ENCODE peak calls at places on chromosomes 7 and 10, in nine cellular contexts. One of them, this sample, is unnamed.
A peak's percentile ranks its signal among the peaks of the same experiment; 100 is the strongest.

GRCh38 chr10:75208177-75208576 is 2.4 kb upstream of the VDAC2 start:
- DNase-seq in ovary: no peak
- DNase-seq in uterus: no peak
- DNase-seq in esophagus muscularis mucosa: no peak
- DNase-seq in transverse colon: no peak
- DNase-seq in IMR-90: peak; percentile 90
- DNase-seq in body of pancreas: no peak
- DNase-seq in prostate gland: peak; percentile 61
- DNase-seq in A549: no peak
- DNase-seq in this sample: no peak

GRCh38 chr10:22765660-22766547 is 51.5 kb upstream of the PIP4K2A start:
- DNase-seq in ovary: no peak
- DNase-seq in uterus: no peak
- DNase-seq in esophagus muscularis mucosa: no peak
- DNase-seq in transverse colon: no peak
- DNase-seq in IMR-90: no peak
- DNase-seq in body of pancreas: no peak
- DNase-seq in prostate gland: no peak
- DNase-seq in A549: no peak
- DNase-seq in this sample: no peak

GRCh38 chr10:2380218-2380617 is 642.9 kb upstream of the ADARB2 start:
- DNase-seq in ovary: no peak
- DNase-seq in uterus: no peak
- DNase-seq in esophagus muscularis mucosa: no peak
- DNase-seq in transverse colon: no peak
- DNase-seq in IMR-90: no peak
- DNase-seq in body of pancreas: no peak
- DNase-seq in prostate gland: no peak
- DNase-seq in A549: no peak
- DNase-seq in this sample: no peak

GRCh38 chr10:47339759-47340612 is 8.2 kb upstream of the RBP3 start:
- DNase-seq in ovary: no peak
- DNase-seq in uterus: no peak
- DNase-seq in esophagus muscularis mucosa: no peak
- DNase-seq in transverse colon: no peak
- DNase-seq in IMR-90: no peak
- DNase-seq in body of pancreas: no peak
- DNase-seq in prostate gland: no peak
- DNase-seq in A549: no peak
- DNase-seq in this sample: no peak

GRCh38 chr10:77455538-77455937 is 182.1 kb downstream of the KCNMA1 start:
- DNase-seq in ovary: no peak
- DNase-seq in uterus: no peak
- DNase-seq in esophagus muscularis mucosa: no peak
- DNase-seq in transverse colon: no peak
- DNase-seq in IMR-90: peak; percentile 43
- DNase-seq in body of pancreas: peak; percentile 38
- DNase-seq in prostate gland: no peak
- DNase-seq in A549: peak; percentile 25
- DNase-seq in this sample: no peak

GRCh38 chr7:13687500-13687899 is 302.0 kb downstream of the ETV1 start:
- DNase-seq in ovary: no peak
- DNase-seq in uterus: no peak
- DNase-seq in esophagus muscularis mucosa: no peak
- DNase-seq in transverse colon: no peak
- DNase-seq in IMR-90: no peak
- DNase-seq in body of pancreas: no peak
- DNase-seq in prostate gland: no peak
- DNase-seq in A549: no peak
- DNase-seq in this sample: no peak

GRCh38 chr10:4242561-4243035 is 457.6 kb upstream of the KLF6 start:
- DNase-seq in ovary: no peak
- DNase-seq in uterus: peak; percentile 40
- DNase-seq in esophagus muscularis mucosa: no peak
- DNase-seq in transverse colon: no peak
- DNase-seq in IMR-90: peak; percentile 92
- DNase-seq in body of pancreas: no peak
- DNase-seq in prostate gland: no peak
- DNase-seq in A549: no peak
- DNase-seq in this sample: peak; percentile 50

GRCh38 chr7:123865517-123866117 is 20.6 kb downstream of the HYAL4 start:
- DNase-seq in ovary: no peak
- DNase-seq in uterus: peak; percentile 57
- DNase-seq in esophagus muscularis mucosa: no peak
- DNase-seq in transverse colon: peak; percentile 53
- DNase-seq in IMR-90: peak; percentile 67
- DNase-seq in body of pancreas: peak; percentile 69
- DNase-seq in prostate gland: peak; percentile 54
- DNase-seq in A549: peak; percentile 11
- DNase-seq in this sample: peak; percentile 77

GRCh38 chr10:21904930-21905329 is 98.6 kb downstream of the DNAJC1 start:
- DNase-seq in ovary: no peak
- DNase-seq in uterus: no peak
- DNase-seq in esophagus muscularis mucosa: no peak
- DNase-seq in transverse colon: no peak
- DNase-seq in IMR-90: no peak
- DNase-seq in body of pancreas: no peak
- DNase-seq in prostate gland: no peak
- DNase-seq in A549: no peak
- DNase-seq in this sample: no peak

GRCh38 chr7:101893326-101894085 is 76.1 kb downstream of the CUX1 start:
- DNase-seq in ovary: no peak
- DNase-seq in uterus: no peak
- DNase-seq in esophagus muscularis mucosa: no peak
- DNase-seq in transverse colon: no peak
- DNase-seq in IMR-90: no peak
- DNase-seq in body of pancreas: no peak
- DNase-seq in prostate gland: no peak
- DNase-seq in A549: no peak
- DNase-seq in this sample: no peak

GRCh38 chr10:103199498-103199897 is 6.4 kb upstream of the NT5C2 start:
- DNase-seq in ovary: no peak
- DNase-seq in uterus: no peak
- DNase-seq in esophagus muscularis mucosa: no peak
- DNase-seq in transverse colon: no peak
- DNase-seq in IMR-90: no peak
- DNase-seq in body of pancreas: no peak
- DNase-seq in prostate gland: no peak
- DNase-seq in A549: no peak
- DNase-seq in this sample: no peak

GRCh38 chr10:103193820-103194529 is 903 bp upstream of the NT5C2 start:
- DNase-seq in ovary: no peak
- DNase-seq in uterus: no peak
- DNase-seq in esophagus muscularis mucosa: no peak
- DNase-seq in transverse colon: no peak
- DNase-seq in IMR-90: peak; percentile 8
- DNase-seq in body of pancreas: peak; percentile 35
- DNase-seq in prostate gland: peak; percentile 47
- DNase-seq in A549: no peak
- DNase-seq in this sample: no peak

GRCh38 chr10:103197891-103198290 is 4.8 kb upstream of the NT5C2 start:
- DNase-seq in ovary: no peak
- DNase-seq in uterus: no peak
- DNase-seq in esophagus muscularis mucosa: no peak
- DNase-seq in transverse colon: no peak
- DNase-seq in IMR-90: no peak
- DNase-seq in body of pancreas: no peak
- DNase-seq in prostate gland: no peak
- DNase-seq in A549: no peak
- DNase-seq in this sample: no peak

GRCh38 chr10:103198648-103199047 is 5.6 kb upstream of the NT5C2 start:
- DNase-seq in ovary: no peak
- DNase-seq in uterus: no peak
- DNase-seq in esophagus muscularis mucosa: no peak
- DNase-seq in transverse colon: no peak
- DNase-seq in IMR-90: no peak
- DNase-seq in body of pancreas: no peak
- DNase-seq in prostate gland: no peak
- DNase-seq in A549: no peak
- DNase-seq in this sample: no peak

GRCh38 chr10:103197177-103197576 is 4.1 kb upstream of the NT5C2 start:
- DNase-seq in ovary: no peak
- DNase-seq in uterus: peak; percentile 29
- DNase-seq in esophagus muscularis mucosa: no peak
- DNase-seq in transverse colon: no peak
- DNase-seq in IMR-90: peak; percentile 75
- DNase-seq in body of pancreas: peak; percentile 67
- DNase-seq in prostate gland: no peak
- DNase-seq in A549: peak; percentile 73
- DNase-seq in this sample: peak; percentile 76
- TF ChIP-seq POLR2A in ovary: no peak
- TF ChIP-seq POLR2A in uterus: no peak
- TF ChIP-seq POLR2A in esophagus muscularis mucosa: no peak
- TF ChIP-seq POLR2A in transverse colon: no peak
- TF ChIP-seq POLR2A in IMR-90: no peak
- TF ChIP-seq POLR2A in body of pancreas: peak; percentile 30
- TF ChIP-seq POLR2A in prostate gland: no peak
- TF ChIP-seq POLR2A in A549: no peak
- TF ChIP-seq POLR2A in this sample: no peak

DNA sequence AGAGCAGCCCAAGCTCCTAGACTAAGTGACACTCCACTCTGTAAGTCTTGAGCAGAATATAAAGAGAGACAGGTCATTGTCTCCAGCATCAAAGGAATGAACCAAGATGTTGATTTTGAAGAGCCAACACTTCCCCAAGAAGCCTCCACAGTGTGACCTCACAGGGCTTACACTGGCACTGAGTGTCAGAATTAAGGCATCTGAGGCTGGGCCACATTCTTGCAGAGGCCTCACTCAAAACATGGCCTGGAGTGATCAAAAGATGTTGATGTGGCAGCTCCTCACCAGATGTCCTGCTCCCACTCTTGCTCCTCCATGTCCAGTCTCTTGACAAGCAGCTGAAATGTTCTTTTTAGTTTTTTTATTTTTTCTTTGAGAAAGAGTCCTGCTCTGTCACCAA is 161.6 kb downstream of the TPST1 start:
- DNase-seq in ovary: no peak
- DNase-seq in uterus: no peak
- DNase-seq in esophagus muscularis mucosa: no peak
- DNase-seq in transverse colon: no peak
- DNase-seq in IMR-90: no peak
- DNase-seq in body of pancreas: no peak
- DNase-seq in prostate gland: no peak
- DNase-seq in A549: no peak
- DNase-seq in this sample: no peak
- H3K4me3 ChIP-seq in ovary: no peak overlapping the region
- H3K4me3 ChIP-seq in uterus: no peak overlapping the region
- H3K4me3 ChIP-seq in esophagus muscularis mucosa: no peak overlapping the region
- H3K4me3 ChIP-seq in transverse colon: no peak overlapping the region
- H3K4me3 ChIP-seq in IMR-90: no peak overlapping the region
- H3K4me3 ChIP-seq in body of pancreas: no peak overlapping the region
- H3K4me3 ChIP-seq in prostate gland: no peak overlapping the region
- H3K4me3 ChIP-seq in A549: no peak overlapping the region
- H3K4me3 ChIP-seq in this sample: no peak overlapping the region

GRCh38 chr7:137949416-137950262 is 52.2 kb downstream of the CREB3L2 start:
- DNase-seq in ovary: no peak
- DNase-seq in uterus: no peak
- DNase-seq in esophagus muscularis mucosa: no peak
- DNase-seq in transverse colon: no peak
- DNase-seq in IMR-90: no peak
- DNase-seq in body of pancreas: no peak
- DNase-seq in prostate gland: no peak
- DNase-seq in A549: no peak
- DNase-seq in this sample: no peak

GRCh38 chr7:137948845-137949330 is 53.0 kb downstream of the CREB3L2 start:
- DNase-seq in ovary: no peak
- DNase-seq in uterus: no peak
- DNase-seq in esophagus muscularis mucosa: no peak
- DNase-seq in transverse colon: no peak
- DNase-seq in IMR-90: no peak
- DNase-seq in body of pancreas: no peak
- DNase-seq in prostate gland: no peak
- DNase-seq in A549: no peak
- DNase-seq in this sample: no peak

GRCh38 chr7:137950967-137951366 is 50.9 kb downstream of the CREB3L2 start:
- DNase-seq in ovary: no peak
- DNase-seq in uterus: no peak
- DNase-seq in esophagus muscularis mucosa: no peak
- DNase-seq in transverse colon: no peak
- DNase-seq in IMR-90: no peak
- DNase-seq in body of pancreas: no peak
- DNase-seq in prostate gland: no peak
- DNase-seq in A549: no peak
- DNase-seq in this sample: no peak

GRCh38 chr7:137951700-137952099 is 50.2 kb downstream of the CREB3L2 start:
- DNase-seq in ovary: no peak
- DNase-seq in uterus: no peak
- DNase-seq in esophagus muscularis mucosa: no peak
- DNase-seq in transverse colon: no peak
- DNase-seq in IMR-90: no peak
- DNase-seq in body of pancreas: no peak
- DNase-seq in prostate gland: no peak
- DNase-seq in A549: no peak
- DNase-seq in this sample: no peak

GRCh38 chr7:137950263-137950621 is 51.6 kb downstream of the CREB3L2 start:
- DNase-seq in ovary: no peak
- DNase-seq in uterus: no peak
- DNase-seq in esophagus muscularis mucosa: no peak
- DNase-seq in transverse colon: no peak
- DNase-seq in IMR-90: no peak
- DNase-seq in body of pancreas: no peak
- DNase-seq in prostate gland: no peak
- DNase-seq in A549: no peak
- DNase-seq in this sample: no peak
- H3K4me1 ChIP-seq in ovary: peaks cover 20% of the 10 kb centered on the region
- H3K4me1 ChIP-seq in uterus: peaks cover 21% of the 10 kb centered on the region
- H3K4me1 ChIP-seq in esophagus muscularis mucosa: peaks cover 44% of the 10 kb centered on the region
- H3K4me1 ChIP-seq in transverse colon: peaks cover 37% of the 10 kb centered on the region
- H3K4me1 ChIP-seq in IMR-90: peaks cover 22% of the 10 kb centered on the region
- H3K4me1 ChIP-seq in body of pancreas: peaks cover 85% of the 10 kb centered on the region
- H3K4me1 ChIP-seq in prostate gland: peaks cover 38% of the 10 kb centered on the region
- H3K4me1 ChIP-seq in A549: peaks cover 60% of the 10 kb centered on the region
- H3K4me1 ChIP-seq in this sample: peaks cover 15% of the 10 kb centered on the region

DNA sequence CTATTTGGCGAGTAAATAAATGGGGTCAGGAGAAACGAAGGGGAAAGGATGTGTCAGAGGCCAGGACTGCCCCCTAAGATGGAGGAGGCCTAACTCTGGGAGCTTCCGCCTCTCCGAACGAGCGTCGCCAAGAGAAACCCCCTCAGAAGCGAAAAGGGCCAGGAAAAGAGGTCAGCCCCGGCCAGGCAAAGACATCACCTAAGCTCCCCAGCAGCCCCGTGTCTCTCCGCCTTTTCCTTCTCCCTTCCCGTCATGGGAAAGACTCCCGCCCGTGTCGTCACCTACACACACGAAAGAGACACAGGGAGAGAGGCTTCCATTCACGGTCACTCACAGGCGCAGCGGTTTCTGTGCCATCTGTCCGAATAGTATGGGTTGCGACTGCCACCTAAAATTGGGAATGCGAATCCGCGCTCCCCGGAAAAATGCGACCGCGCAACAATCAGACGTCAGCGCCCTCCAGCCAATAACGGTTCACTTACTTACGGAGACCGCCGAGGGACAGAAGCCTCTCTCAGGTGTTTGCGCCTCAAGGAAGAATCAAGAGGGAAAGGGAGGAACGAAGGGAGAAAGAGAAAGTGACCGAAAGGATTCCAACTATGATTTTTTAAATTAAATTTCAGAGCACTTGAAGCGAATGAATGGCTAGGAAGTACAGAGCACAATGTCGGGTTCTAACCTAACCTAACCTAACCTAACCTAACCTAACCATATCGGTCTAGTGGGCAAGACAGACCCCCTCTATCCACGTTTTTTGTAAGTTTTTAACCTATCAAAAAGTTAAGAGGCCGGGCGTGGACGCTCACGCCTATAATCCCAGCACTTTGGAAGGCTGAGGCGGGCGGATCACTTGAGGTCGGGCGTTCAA is at the start of gene CWF19L1:
- DNase-seq in ovary: peak; percentile 87
- DNase-seq in uterus: peak; percentile 88
- DNase-seq in esophagus muscularis mucosa: peak; percentile 97
- DNase-seq in transverse colon: peak; percentile 90
- DNase-seq in IMR-90: peak; percentile 88
- DNase-seq in body of pancreas: peak; percentile 87
- DNase-seq in prostate gland: peak; percentile 86
- DNase-seq in A549: peak; percentile 77
- DNase-seq in this sample: peak; percentile 94
- TF ChIP-seq POLR2A in ovary: peak; percentile 54
- TF ChIP-seq POLR2A in uterus: peak; percentile 48
- TF ChIP-seq POLR2A in esophagus muscularis mucosa: no peak
- TF ChIP-seq POLR2A in transverse colon: peak; percentile 69
- TF ChIP-seq POLR2A in IMR-90: no peak
- TF ChIP-seq POLR2A in body of pancreas: peak; percentile 81
- TF ChIP-seq POLR2A in prostate gland: peak; percentile 47
- TF ChIP-seq POLR2A in A549: peak; percentile 59
- TF ChIP-seq POLR2A in this sample: no peak

This sample was measured in testis.